ENCODE peak calls at places on chromosomes 4 and X, in four cellular contexts. O is left lung, Y is epithelial cell of esophagus, H is fibroblast of pulmonary artery. M is an unnamed sample.

GRCh38 chr4:112099701-112100289 is 45.5 kb upstream of the FAM241A start:
- DNase-seq in O (no peak), Y (peak), H (peak), M (peak)

GRCh38 chrX:47179221-47179927 is 14.3 kb upstream of the UBA1 start:
- DNase-seq in O (no peak), Y (peak), H (peak), M (peak)

GRCh38 chr4:157057187-157057586 is 18.8 kb upstream of the GLRB start:
- DNase-seq in O (no peak), Y (no peak), H (no peak), M (no peak)

GRCh38 chr4:163332526-163333405 is at the start of gene NPY1R:
- DNase-seq in O (peak), Y (peak), H (peak), M (peak)

GRCh38 chr4:101853691-101854090 is 63.2 kb downstream of the BANK1 start:
- DNase-seq in O (no peak), Y (no peak), H (no peak), M (no peak)

GRCh38 chrX:150306002-150306401 is 57.1 kb upstream of the MAMLD1 start:
- DNase-seq in O (no peak), Y (no peak), H (no peak), M (no peak)

GRCh38 chr4:21451032-21451431 is 497.5 kb downstream of the KCNIP4 start:
- DNase-seq in O (no peak), Y (peak), H (peak), M (peak)

GRCh38 chr4:26058537-26058936 is 144.5 kb downstream of the SMIM20 start:
- DNase-seq in O (no peak), Y (peak), H (no peak), M (peak)

GRCh38 chrX:13048265-13048664 is 3.8 kb upstream of the FAM9C start:
- DNase-seq in O (no peak), Y (peak), H (no peak), M (peak)

GRCh38 chrX:43961699-43962098 is 11.5 kb downstream of the NDP start:
- DNase-seq in O (no peak), Y (no peak), H (no peak), M (peak)

GRCh38 chr4:173505924-173506779 is 23.9 kb downstream of the HAND2 start:
- DNase-seq in O (peak), Y (peak), H (peak), M (peak)

GRCh38 chrX:148574247-148574973 is 74.0 kb downstream of the AFF2 start:
- DNase-seq in O (no peak), Y (peak), H (no peak), M (peak)

GRCh38 chr4:4606321-4606720 is 64.5 kb upstream of the STX18 start:
- DNase-seq in O (no peak), Y (no peak), H (peak), M (no peak)

GRCh38 chrX:56994375-56995270 is 718 bp downstream of the SPIN3 start:
- DNase-seq in O (no peak), Y (no peak), H (no peak), M (no peak)

GRCh38 chr4:124527364-124527763 is 185.2 kb downstream of the ANKRD50 start:
- DNase-seq in O (no peak), Y (no peak), H (no peak), M (no peak)

GRCh38 chr4:134201216-134202098 is at the start of gene PABPC4L:
- DNase-seq in O (peak), Y (peak), H (peak), M (peak)

DNA sequence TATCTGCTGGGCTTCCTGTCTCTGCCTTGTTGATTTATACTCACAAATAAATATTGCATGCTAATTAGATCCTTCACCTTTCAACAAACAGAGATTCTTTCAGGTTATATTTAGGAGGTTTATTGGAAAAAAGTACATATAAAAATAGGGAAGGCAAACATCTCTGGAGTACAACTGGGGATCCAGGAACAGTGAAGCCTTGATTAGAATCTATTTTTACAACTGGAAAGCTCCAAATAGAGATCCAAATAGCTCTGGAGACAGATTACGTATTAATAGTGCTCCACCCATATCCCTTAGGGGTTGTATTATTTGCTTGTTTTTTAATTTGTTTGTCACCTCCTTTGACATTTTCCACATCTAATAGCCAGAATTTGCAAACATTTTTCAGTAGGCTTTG is 46.9 kb upstream of the MAP9 start:
- DNase-seq in O (no peak), Y (no peak), H (no peak), M (no peak)
- TF ChIP-seq CTCF in O (no peak), Y (no peak), H (no peak), M (no peak)

GRCh38 chr4:32136081-32136787 is 1416.1 kb downstream of the PCDH7 start:
- DNase-seq in O (no peak), Y (peak), H (no peak), M (peak)

GRCh38 chr4:32135642-32136041 is 1415.5 kb downstream of the PCDH7 start:
- DNase-seq in O (no peak), Y (peak), H (peak), M (peak)

GRCh38 chr4:32145987-32146386 is 1425.8 kb downstream of the PCDH7 start:
- DNase-seq in O (no peak), Y (no peak), H (no peak), M (no peak)

GRCh38 chr4:32142075-32142474 is 1421.9 kb downstream of the PCDH7 start:
- DNase-seq in O (no peak), Y (no peak), H (peak), M (no peak)

DNA sequence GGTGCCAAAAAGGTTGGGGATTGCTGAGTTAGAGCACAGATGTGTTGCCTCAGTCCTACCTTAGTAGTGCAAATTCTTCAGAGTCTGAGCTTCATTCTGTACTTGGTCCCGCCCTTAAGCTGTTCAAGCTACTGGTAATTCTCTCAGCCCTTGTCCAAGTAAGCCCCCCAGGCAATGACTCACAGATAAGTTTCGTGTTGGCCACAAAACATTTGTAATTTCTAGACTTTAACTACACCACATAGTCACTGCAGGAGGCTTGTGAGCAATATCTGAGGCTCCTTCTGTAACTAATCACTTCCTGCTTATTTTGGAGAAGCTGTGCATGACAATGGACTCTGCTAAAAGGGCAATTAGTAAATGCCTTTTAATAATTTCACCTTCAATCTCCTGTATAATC is 1420.5 kb downstream of the PCDH7 start:
- DNase-seq in O (no peak), Y (peak), H (peak), M (peak)
- TF ChIP-seq CTCF in O (no peak), Y (no peak), H (no peak), M (no peak)

DNA sequence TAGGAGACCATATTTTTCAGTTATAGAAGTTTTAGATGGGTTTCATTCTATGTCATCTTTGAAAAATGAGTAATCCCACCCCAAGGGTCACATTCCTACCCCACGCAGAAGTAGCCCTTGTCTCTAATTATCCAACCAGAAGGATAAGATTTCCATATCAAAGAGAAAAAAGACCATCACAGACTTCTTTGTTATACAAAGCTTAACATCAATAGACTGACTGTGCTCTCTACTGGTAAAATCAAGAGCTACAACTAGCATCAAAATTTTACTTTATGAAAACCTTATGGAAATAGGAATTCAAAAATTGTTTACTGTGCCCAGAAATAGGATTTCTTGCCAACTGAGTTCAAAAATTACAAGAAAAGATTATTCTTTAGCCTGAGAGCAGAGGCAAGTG is 24.9 kb downstream of the TNMD start:
- DNase-seq in O (no peak), Y (no peak), H (peak), M (no peak)
- TF ChIP-seq CTCF in O (no peak), Y (no peak), H (no peak), M (peak)

GRCh38 chr4:79763486-79764075 is 309.4 kb downstream of the ANTXR2 start:
- DNase-seq in O (peak), Y (no peak), H (no peak), M (no peak)
- TF ChIP-seq CTCF in O (no peak), Y (no peak), H (no peak), M (no peak)

M was measured in MCF 10A.